ENCODE peak calls at places on chromosomes 12 and 14, in four cellular contexts. One of them, this sample, is unnamed.

GRCh38 chr12:73815072-73815660 is 722.5 kb upstream of the ATXN7L3B start:
- DNase-seq in hippocampal formation: no peak
- DNase-seq in activated T-cell treated with anti-CD3 and anti-CD28 coated beads for 1 hour: no peak
- DNase-seq in pancreas: no peak
- DNase-seq in this sample: no peak

GRCh38 chr14:74579447-74580274 is 32.4 kb downstream of the LTBP2 start:
- DNase-seq in hippocampal formation: no peak
- DNase-seq in activated T-cell treated with anti-CD3 and anti-CD28 coated beads for 1 hour: no peak
- DNase-seq in pancreas: no peak
- DNase-seq in this sample: no peak

GRCh38 chr12:54579258-54579657 is 9.2 kb downstream of the PPP1R1A start:
- DNase-seq in hippocampal formation: no peak
- DNase-seq in activated T-cell treated with anti-CD3 and anti-CD28 coated beads for 1 hour: no peak
- DNase-seq in pancreas: no peak
- DNase-seq in this sample: no peak

GRCh38 chr12:92109613-92110012 is 36.0 kb downstream of the BTG1 start:
- DNase-seq in hippocampal formation: no peak
- DNase-seq in activated T-cell treated with anti-CD3 and anti-CD28 coated beads for 1 hour: no peak
- DNase-seq in pancreas: no peak
- DNase-seq in this sample: no peak

GRCh38 chr14:77580964-77581505 is 35.4 kb downstream of the SPTLC2 start:
- DNase-seq in hippocampal formation: no peak
- DNase-seq in activated T-cell treated with anti-CD3 and anti-CD28 coated beads for 1 hour: no peak
- DNase-seq in pancreas: no peak
- DNase-seq in this sample: no peak

GRCh38 chr14:95495538-95496025 is 20.9 kb downstream of the SYNE3 start:
- DNase-seq in hippocampal formation: no peak
- DNase-seq in activated T-cell treated with anti-CD3 and anti-CD28 coated beads for 1 hour: no peak
- DNase-seq in pancreas: no peak
- DNase-seq in this sample: no peak

GRCh38 chr12:13358391-13358905 is 161.9 kb downstream of the EMP1 start:
- DNase-seq in hippocampal formation: no peak
- DNase-seq in activated T-cell treated with anti-CD3 and anti-CD28 coated beads for 1 hour: no peak
- DNase-seq in pancreas: no peak
- DNase-seq in this sample: no peak

GRCh38 chr14:75615200-75615599 is 36.8 kb downstream of the FLVCR2 start:
- DNase-seq in hippocampal formation: no peak
- DNase-seq in activated T-cell treated with anti-CD3 and anti-CD28 coated beads for 1 hour: no peak
- DNase-seq in pancreas: peak
- DNase-seq in this sample: no peak

GRCh38 chr12:96416033-96416790 is 16.0 kb upstream of the CDK17 start:
- DNase-seq in hippocampal formation: no peak
- DNase-seq in activated T-cell treated with anti-CD3 and anti-CD28 coated beads for 1 hour: no peak
- DNase-seq in pancreas: no peak
- DNase-seq in this sample: no peak

GRCh38 chr12:3152013-3152412 is 74.8 kb downstream of the TSPAN9 start:
- DNase-seq in hippocampal formation: no peak
- DNase-seq in activated T-cell treated with anti-CD3 and anti-CD28 coated beads for 1 hour: no peak
- DNase-seq in pancreas: no peak
- DNase-seq in this sample: no peak

GRCh38 chr12:57110189-57111045 is 745 bp downstream of the STAT6 start:
- DNase-seq in hippocampal formation: no peak
- DNase-seq in activated T-cell treated with anti-CD3 and anti-CD28 coated beads for 1 hour: peak
- DNase-seq in pancreas: peak
- DNase-seq in this sample: no peak

GRCh38 chr12:111267171-111267570 is 101.7 kb downstream of the PHETA1 start:
- DNase-seq in hippocampal formation: no peak
- DNase-seq in activated T-cell treated with anti-CD3 and anti-CD28 coated beads for 1 hour: no peak
- DNase-seq in pancreas: no peak
- DNase-seq in this sample: no peak

GRCh38 chr12:94872671-94873367 is 130.7 kb downstream of the NDUFA12 start:
- DNase-seq in hippocampal formation: no peak
- DNase-seq in activated T-cell treated with anti-CD3 and anti-CD28 coated beads for 1 hour: no peak
- DNase-seq in pancreas: no peak
- DNase-seq in this sample: no peak

GRCh38 chr14:97458302-97459137 is 661.3 kb downstream of the VRK1 start:
- DNase-seq in hippocampal formation: peak
- DNase-seq in activated T-cell treated with anti-CD3 and anti-CD28 coated beads for 1 hour: peak
- DNase-seq in pancreas: peak
- DNase-seq in this sample: no peak

GRCh38 chr14:68473794-68474193 is 319.1 kb downstream of the ZFP36L1 start:
- DNase-seq in hippocampal formation: no peak
- DNase-seq in activated T-cell treated with anti-CD3 and anti-CD28 coated beads for 1 hour: no peak
- DNase-seq in pancreas: no peak
- DNase-seq in this sample: no peak

GRCh38 chr14:35336171-35337073 is 44.2 kb downstream of the PSMA6 start:
- DNase-seq in hippocampal formation: peak
- DNase-seq in activated T-cell treated with anti-CD3 and anti-CD28 coated beads for 1 hour: no peak
- DNase-seq in pancreas: peak
- DNase-seq in this sample: no peak

GRCh38 chr14:104355101-104355691 is 216.8 kb downstream of the KIF26A start:
- DNase-seq in hippocampal formation: no peak
- DNase-seq in activated T-cell treated with anti-CD3 and anti-CD28 coated beads for 1 hour: no peak
- DNase-seq in pancreas: no peak
- DNase-seq in this sample: no peak

GRCh38 chr12:86261606-86262005 is 5.4 kb upstream of the MGAT4C start:
- DNase-seq in hippocampal formation: no peak
- DNase-seq in activated T-cell treated with anti-CD3 and anti-CD28 coated beads for 1 hour: no peak
- DNase-seq in pancreas: no peak
- DNase-seq in this sample: no peak

GRCh38 chr12:123939716-123940626 is 32.7 kb downstream of the CCDC92 start:
- DNase-seq in hippocampal formation: no peak
- DNase-seq in activated T-cell treated with anti-CD3 and anti-CD28 coated beads for 1 hour: no peak
- DNase-seq in pancreas: no peak
- DNase-seq in this sample: no peak

GRCh38 chr14:100393362-100393761 is 70.2 kb downstream of the SLC25A47 start:
- DNase-seq in hippocampal formation: no peak
- DNase-seq in activated T-cell treated with anti-CD3 and anti-CD28 coated beads for 1 hour: no peak
- DNase-seq in pancreas: no peak
- DNase-seq in this sample: no peak

GRCh38 chr14:66662374-66662773 is 154.4 kb downstream of the GPHN start:
- DNase-seq in hippocampal formation: no peak
- DNase-seq in activated T-cell treated with anti-CD3 and anti-CD28 coated beads for 1 hour: no peak
- DNase-seq in pancreas: no peak
- DNase-seq in this sample: no peak

GRCh38 chr14:43003845-43004244 is 1397.2 kb downstream of the LRFN5 start:
- DNase-seq in hippocampal formation: no peak
- DNase-seq in activated T-cell treated with anti-CD3 and anti-CD28 coated beads for 1 hour: no peak
- DNase-seq in pancreas: no peak
- DNase-seq in this sample: no peak

GRCh38 chr12:9910716-9911421 is 21.3 kb downstream of the CLEC2A start:
- DNase-seq in hippocampal formation: no peak
- DNase-seq in activated T-cell treated with anti-CD3 and anti-CD28 coated beads for 1 hour: no peak
- DNase-seq in pancreas: no peak
- DNase-seq in this sample: no peak

GRCh38 chr12:13223176-13223806 is 26.8 kb downstream of the EMP1 start:
- DNase-seq in hippocampal formation: no peak
- DNase-seq in activated T-cell treated with anti-CD3 and anti-CD28 coated beads for 1 hour: no peak
- DNase-seq in pancreas: no peak
- DNase-seq in this sample: no peak

GRCh38 chr12:20194171-20194570 is 174.2 kb upstream of the PDE3A start:
- DNase-seq in hippocampal formation: no peak
- DNase-seq in activated T-cell treated with anti-CD3 and anti-CD28 coated beads for 1 hour: no peak
- DNase-seq in pancreas: no peak
- DNase-seq in this sample: no peak

GRCh38 chr14:20830831-20831230 is 28.2 kb upstream of the RNASE1 start:
- DNase-seq in hippocampal formation: no peak
- DNase-seq in activated T-cell treated with anti-CD3 and anti-CD28 coated beads for 1 hour: no peak
- DNase-seq in pancreas: no peak
- DNase-seq in this sample: no peak